ENCODE peak calls at places on chromosomes 5 and 9, in nine cellular contexts. C is mammary epithelial cell, J is colonic mucosa, Z is sigmoid colon, X is left ventricle myocardium inferior, Y is IMR-90, N is ovary, V is GM12878, K is RWPE2. Q is an unnamed sample. For H3K36me3, the result is how much of the 10 kb centered on the place peaks cover.

GRCh38 chr9:71648453-71648852 is 119.9 kb downstream of the CEMIP2 start:
- DNase-seq in C (no peak), J (no peak), Z (no peak), X (no peak), Y (no peak), N (no peak), V (no peak), K (no peak), Q (no peak)

GRCh38 chr5:79378510-79379186 is 135.3 kb downstream of the HOMER1 start:
- DNase-seq in C (no peak), J (no peak), Z (no peak), X (no peak), Y (no peak), N (no peak), V (no peak), K (no peak), Q (no peak)

GRCh38 chr9:34085581-34086500 is 37.2 kb upstream of the UBAP2 start:
- DNase-seq in C (no peak), J (no peak), Z (peak), X (no peak), Y (peak), N (no peak), V (no peak), K (no peak), Q (no peak)

GRCh38 chr9:89012294-89013042 is 21.2 kb downstream of the S1PR3 start:
- DNase-seq in C (no peak), J (no peak), Z (no peak), X (no peak), Y (no peak), N (no peak), V (no peak), K (no peak), Q (no peak)

GRCh38 chr5:61731946-61732314 is 399.9 kb downstream of the ZSWIM6 start:
- DNase-seq in C (no peak), J (no peak), Z (no peak), X (no peak), Y (no peak), N (no peak), V (no peak), K (no peak), Q (no peak)

GRCh38 chr5:6371079-6371810 is 7.1 kb downstream of the MED10 start:
- DNase-seq in C (no peak), J (no peak), Z (no peak), X (no peak), Y (no peak), N (no peak), V (no peak), K (peak), Q (no peak)

GRCh38 chr5:34789639-34790038 is 49.3 kb upstream of the TTC23L start:
- DNase-seq in C (no peak), J (no peak), Z (no peak), X (no peak), Y (no peak), N (no peak), V (no peak), K (no peak), Q (no peak)

GRCh38 chr5:40017151-40017550 is 592.4 kb upstream of the DAB2 start:
- DNase-seq in C (peak), J (no peak), Z (no peak), X (no peak), Y (no peak), N (no peak), V (no peak), K (no peak), Q (no peak)

GRCh38 chr9:89175739-89176360 is 2.8 kb downstream of the SHC3 start:
- DNase-seq in C (no peak), J (no peak), Z (no peak), X (no peak), Y (no peak), N (no peak), V (no peak), K (no peak), Q (no peak)

GRCh38 chr5:133942589-133943474 is 25.6 kb downstream of the C5orf15 start:
- DNase-seq in C (no peak), J (no peak), Z (no peak), X (no peak), Y (no peak), N (no peak), V (no peak), K (peak), Q (no peak)

GRCh38 chr9:124295097-124295794 is 37.5 kb downstream of the NEK6 start:
- DNase-seq in C (no peak), J (no peak), Z (peak), X (no peak), Y (no peak), N (no peak), V (no peak), K (no peak), Q (no peak)

GRCh38 chr9:70510157-70510770 is 95.8 kb upstream of the KLF9 start:
- DNase-seq in C (no peak), J (peak), Z (no peak), X (peak), Y (no peak), N (peak), V (no peak), K (no peak), Q (no peak)

GRCh38 chr5:61290815-61291214 is 41.2 kb upstream of the ZSWIM6 start:
- DNase-seq in C (no peak), J (peak), Z (peak), X (no peak), Y (no peak), N (no peak), V (no peak), K (no peak), Q (no peak)

GRCh38 chr9:15529566-15530324 is 19.0 kb upstream of the PSIP1 start:
- DNase-seq in C (no peak), J (no peak), Z (no peak), X (no peak), Y (no peak), N (no peak), V (peak), K (no peak), Q (peak)

GRCh38 chr5:37738865-37739488 is 100.9 kb downstream of the GDNF start:
- DNase-seq in C (no peak), J (no peak), Z (no peak), X (no peak), Y (no peak), N (no peak), V (no peak), K (no peak), Q (no peak)

GRCh38 chr5:54383225-54383624 is 72.3 kb upstream of the HSPB3 start:
- DNase-seq in C (peak), J (no peak), Z (no peak), X (no peak), Y (peak), N (no peak), V (no peak), K (no peak), Q (no peak)

GRCh38 chr5:84403773-84404172 is 19.1 kb upstream of the EDIL3 start:
- DNase-seq in C (peak), J (no peak), Z (no peak), X (no peak), Y (peak), N (no peak), V (no peak), K (no peak), Q (no peak)

GRCh38 chr9:72951520-72952393 is 1.1 kb downstream of the ALDH1A1 start:
- DNase-seq in C (no peak), J (peak), Z (no peak), X (no peak), Y (no peak), N (no peak), V (no peak), K (no peak), Q (no peak)

GRCh38 chr9:122119166-122119521 is 26.0 kb upstream of the TTLL11 start:
- DNase-seq in C (no peak), J (no peak), Z (no peak), X (no peak), Y (no peak), N (no peak), V (no peak), K (no peak), Q (no peak)

GRCh38 chr5:44881266-44881665 is 72.5 kb downstream of the MRPS30 start:
- DNase-seq in C (no peak), J (no peak), Z (no peak), X (no peak), Y (no peak), N (no peak), V (no peak), K (no peak), Q (no peak)

GRCh38 chr5:98927242-98927987 is 1.4 kb downstream of the CHD1 start:
- DNase-seq in C (peak), J (peak), Z (peak), X (peak), Y (peak), N (peak), V (no peak), K (no peak), Q (peak)

GRCh38 chr9:136395345-136396218 is 4.4 kb downstream of the SNAPC4 start:
- DNase-seq in C (no peak), J (no peak), Z (no peak), X (no peak), Y (no peak), N (no peak), V (no peak), K (no peak), Q (no peak)

GRCh38 chr9:93054758-93055704 is 3.5 kb upstream of the SUSD3 start:
- DNase-seq in C (no peak), J (no peak), Z (no peak), X (no peak), Y (no peak), N (peak), V (no peak), K (peak), Q (no peak)

GRCh38 chr9:98775831-98776441 is 20.4 kb downstream of the ANKS6 start:
- DNase-seq in C (peak), J (peak), Z (no peak), X (no peak), Y (peak), N (no peak), V (no peak), K (no peak), Q (peak)

GRCh38 chr9:3118081-3118480 is 274.2 kb upstream of the PUM3 start:
- DNase-seq in C (peak), J (no peak), Z (no peak), X (no peak), Y (no peak), N (no peak), V (no peak), K (no peak), Q (no peak)

GRCh38 chr9:116877072-116877471 is 190.0 kb downstream of the TRIM32 start:
- DNase-seq in C (no peak), J (no peak), Z (no peak), X (no peak), Y (no peak), N (no peak), V (no peak), K (no peak), Q (no peak)

GRCh38 chr9:94865599-94866456 is 139.3 kb downstream of the AOPEP start:
- DNase-seq in C (no peak), J (no peak), Z (peak), X (peak), Y (peak), N (peak), V (no peak), K (no peak), Q (no peak)

GRCh38 chr5:164013077-164013670 is 507.8 kb downstream of the MAT2B start:
- DNase-seq in C (peak), J (peak), Z (peak), X (no peak), Y (peak), N (no peak), V (peak), K (no peak), Q (peak)

GRCh38 chr9:73065439-73065838 is 86.2 kb upstream of the ANXA1 start:
- DNase-seq in C (no peak), J (no peak), Z (no peak), X (no peak), Y (no peak), N (no peak), V (no peak), K (no peak), Q (no peak)

GRCh38 chr5:83441752-83442151 is 29.8 kb upstream of the VCAN start:
- DNase-seq in C (no peak), J (no peak), Z (no peak), X (no peak), Y (no peak), N (no peak), V (peak), K (no peak), Q (no peak)

GRCh38 chr5:168332042-168332441 is 40.6 kb downstream of the WWC1 start:
- DNase-seq in C (no peak), J (no peak), Z (no peak), X (no peak), Y (no peak), N (no peak), V (no peak), K (no peak), Q (no peak)

GRCh38 chr5:147223951-147224791 is 10.7 kb upstream of the STK32A start:
- DNase-seq in C (peak), J (peak), Z (peak), X (no peak), Y (peak), N (no peak), V (no peak), K (no peak), Q (no peak)

GRCh38 chr5:17713301-17713700 is 79.0 kb downstream of the TAF11L14 start:
- DNase-seq in C (peak), J (no peak), Z (no peak), X (no peak), Y (no peak), N (no peak), V (no peak), K (no peak), Q (no peak)

GRCh38 chr9:4301971-4302427 is 2.1 kb upstream of the GLIS3 start:
- DNase-seq in C (peak), J (peak), Z (peak), X (peak), Y (peak), N (peak), V (no peak), K (peak), Q (no peak)

DNA sequence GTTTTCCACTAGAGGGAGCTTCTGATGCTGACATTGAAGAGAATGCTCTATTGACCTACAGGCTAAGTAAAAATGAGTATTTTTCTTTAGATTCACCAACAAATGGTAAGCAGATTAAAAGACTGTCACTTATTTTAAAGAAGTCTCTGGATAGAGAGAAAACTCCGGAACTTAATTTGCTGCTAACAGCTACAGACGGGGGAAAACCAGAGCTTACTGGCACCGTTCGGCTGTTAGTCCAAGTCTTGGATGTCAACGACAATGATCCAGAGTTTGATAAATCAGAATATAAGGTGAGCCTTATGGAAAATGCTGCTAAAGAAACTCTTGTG is 764 bp downstream of the PCDHA11 start:
- DNase-seq in C (no peak), J (no peak), Z (no peak), X (no peak), Y (no peak), N (no peak), V (no peak), K (no peak), Q (no peak)
- TF ChIP-seq CTCF in C (no peak), J (no peak), Z (no peak), X (no peak), Y (no peak), N (no peak), V (no peak), K (no peak), Q (no peak)

DNA sequence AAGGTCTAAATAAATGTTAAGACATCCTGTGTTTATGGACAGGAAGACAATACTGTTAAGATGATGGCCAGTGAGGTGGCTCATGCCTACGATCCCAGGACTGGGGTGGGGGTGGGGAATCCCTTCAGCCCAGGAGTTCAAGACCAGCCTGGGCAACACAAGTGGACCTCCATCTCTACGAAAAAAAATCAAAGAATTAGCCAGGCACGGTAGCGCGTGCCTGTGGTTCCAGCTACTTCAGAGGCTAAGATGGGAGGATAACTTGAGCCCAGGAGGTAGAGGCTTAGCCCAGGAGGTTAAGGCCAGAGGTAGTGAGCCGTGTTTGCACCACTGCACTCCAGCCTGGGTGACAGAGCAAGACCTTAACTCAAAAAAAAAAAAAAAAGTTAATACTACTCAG is 5.3 kb downstream of the ROR2 start:
- DNase-seq in C (no peak), J (no peak), Z (no peak), X (no peak), Y (no peak), N (no peak), V (no peak), K (no peak), Q (no peak)
- H3K4me3 ChIP-seq in C (no peak), J (no peak), Z (no peak), X (no peak), Y (no peak), N (no peak), V (no peak), K (no peak), Q (no peak)

GRCh38 chr9:12775963-12776774 is 1.3 kb downstream of the LURAP1L start:
- DNase-seq in C (peak), J (peak), Z (peak), X (peak), Y (peak), N (peak), V (no peak), K (peak), Q (peak)

GRCh38 chr9:12774861-12775367 is at the start of gene LURAP1L:
- DNase-seq in C (peak), J (peak), Z (peak), X (peak), Y (peak), N (no peak), V (no peak), K (no peak), Q (no peak)

GRCh38 chr9:12771891-12772290 is 2.9 kb upstream of the LURAP1L start:
- DNase-seq in C (peak), J (no peak), Z (no peak), X (no peak), Y (peak), N (no peak), V (no peak), K (no peak), Q (no peak)

GRCh38 chr9:12775373-12775962 is 648 bp downstream of the LURAP1L start:
- DNase-seq in C (no peak), J (no peak), Z (peak), X (peak), Y (no peak), N (peak), V (no peak), K (no peak), Q (no peak)

DNA sequence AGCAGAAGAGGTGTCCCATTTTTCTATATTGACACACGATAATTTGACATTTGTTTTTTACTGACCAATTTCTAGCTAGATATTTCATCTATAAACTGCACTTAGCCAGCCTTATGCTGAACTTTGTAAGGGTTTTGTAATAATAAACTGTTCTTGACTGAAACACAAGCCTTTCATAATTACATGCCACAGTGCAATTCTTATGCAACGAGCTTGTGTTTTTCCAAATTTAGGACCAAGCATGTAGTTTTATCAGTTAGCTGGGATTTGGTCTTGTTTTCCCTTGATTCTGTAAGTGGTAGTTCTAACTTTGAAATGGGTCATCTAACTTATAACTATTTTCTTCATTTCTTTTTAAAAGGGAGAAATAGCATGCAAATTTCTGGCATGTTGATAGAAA is 1.3 kb upstream of the LURAP1L start:
- DNase-seq in C (no peak), J (no peak), Z (no peak), X (no peak), Y (peak), N (no peak), V (no peak), K (no peak), Q (no peak)
- H3K36me3 ChIP-seq in C (under half), J (under half), Z (under half), X (under half), Y (under half), N (under half), V (under half), K (under half), Q (under half)

DNA sequence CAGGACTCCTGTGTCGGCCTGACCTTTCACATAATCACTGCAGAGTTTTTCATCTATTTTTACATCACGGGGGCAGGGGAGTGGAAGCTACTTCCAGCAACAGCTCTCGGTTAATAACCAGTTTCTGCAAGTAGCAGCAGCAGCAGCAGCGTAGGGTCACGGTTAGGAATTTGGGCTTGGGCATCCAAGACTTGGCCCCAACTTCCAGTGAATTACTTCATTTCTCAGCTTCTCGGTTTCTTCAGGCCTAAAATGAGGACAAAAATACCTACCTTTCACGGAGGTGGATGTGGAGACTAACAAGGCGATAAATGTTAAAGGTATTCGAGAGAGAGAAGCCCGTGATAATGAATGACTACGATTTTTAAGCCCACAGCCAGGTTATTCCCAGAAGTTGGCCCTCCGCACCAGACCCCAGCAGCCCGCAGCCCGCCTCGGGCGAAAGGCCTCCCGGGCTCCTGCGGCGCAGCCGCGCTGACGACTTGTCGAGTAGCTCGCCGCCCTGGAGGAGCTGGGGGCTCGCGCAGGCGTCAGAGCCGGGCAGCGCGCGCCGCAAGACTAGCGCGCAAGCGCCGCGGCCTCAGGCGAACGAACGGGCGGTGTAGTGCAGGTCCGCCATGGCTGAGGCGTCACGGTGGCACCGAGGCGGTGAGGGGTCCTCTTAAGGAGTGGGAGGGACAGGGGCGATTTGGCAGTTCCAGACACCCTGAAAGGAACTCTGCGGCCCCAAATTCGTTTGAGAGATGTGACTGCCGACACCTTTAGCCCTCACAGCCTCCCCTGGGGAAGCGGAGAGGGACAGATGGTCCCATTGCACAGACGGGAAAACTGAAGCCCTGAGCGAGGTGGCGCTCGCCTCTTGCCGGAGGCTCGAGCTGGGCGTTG is at the start of gene PKD2L2:
- DNase-seq in C (peak), J (peak), Z (peak), X (peak), Y (peak), N (peak), V (peak), K (peak), Q (peak)
- TF ChIP-seq CTCF in C (no peak), J (no peak), Z (no peak), X (peak), Y (no peak), N (no peak), V (peak), K (no peak), Q (peak)

Q was measured in GM06990.